ENCODE peak calls at places on chromosomes 6 and 20, in five cellular contexts. Y is K562, K is HCT116, V is GM23338, O is GM12878. G is an unnamed sample.

GRCh38 chr6:154503576-154504501 is 6.6 kb downstream of the CNKSR3 start:
- DNase-seq in Y (no peak), O (no peak), V (peak; percentile 25), K (no peak), G (no peak)

GRCh38 chr6:10791673-10792072 is 44.1 kb downstream of the TMEM14B start:
- DNase-seq in O (no peak), V (no peak), Y (no peak), K (no peak), G (no peak)

GRCh38 chr20:13250242-13250641 is 29.2 kb downstream of the ISM1 start:
- DNase-seq in O (no peak), K (no peak), V (no peak), Y (no peak), G (no peak)

GRCh38 chr20:33861458-33861857 is 50.3 kb downstream of the CHMP4B start:
- DNase-seq in K (no peak), V (no peak), O (no peak), Y (no peak), G (no peak)

GRCh38 chr20:1225263-1225728 is 548 bp upstream of the RAD21L1 start:
- DNase-seq in K (no peak), V (peak; percentile 91), O (no peak), Y (no peak), G (peak; percentile 65)

GRCh38 chr20:31790401-31790800 is 28.8 kb upstream of the MYLK2 start:
- DNase-seq in Y (no peak), V (no peak), K (no peak), O (no peak), G (no peak)

GRCh38 chr6:106528521-106528920 is 100.8 kb downstream of the RTN4IP1 start:
- DNase-seq in O (no peak), Y (no peak), V (no peak), K (no peak), G (no peak)

GRCh38 chr6:166488701-166489100 is 97.8 kb downstream of the RAMACL start:
- DNase-seq in K (no peak), V (no peak), O (no peak), Y (no peak), G (no peak)

GRCh38 chr6:108658174-108658573 is 97.5 kb downstream of the FOXO3 start:
- DNase-seq in Y (no peak), K (no peak), V (no peak), O (no peak), G (no peak)

GRCh38 chr6:3312604-3313167 is 53.9 kb downstream of the PSMG4 start:
- DNase-seq in O (no peak), V (no peak), K (no peak), Y (no peak), G (no peak)

GRCh38 chr6:3072798-3073197 is 4.5 kb downstream of the RIPK1 start:
- DNase-seq in Y (peak; percentile 26), O (no peak), K (no peak), V (no peak), G (no peak)

GRCh38 chr20:20568604-20569205 is 143.7 kb downstream of the RALGAPA2 start:
- DNase-seq in O (no peak), Y (peak; percentile 10), V (peak; percentile 70), K (no peak), G (peak; percentile 58)

GRCh38 chr20:50267041-50267865 is 76.6 kb downstream of the CEBPB start:
- DNase-seq in V (peak; percentile 71), Y (no peak), O (no peak), K (peak; percentile 67), G (peak; percentile 79)

DNA sequence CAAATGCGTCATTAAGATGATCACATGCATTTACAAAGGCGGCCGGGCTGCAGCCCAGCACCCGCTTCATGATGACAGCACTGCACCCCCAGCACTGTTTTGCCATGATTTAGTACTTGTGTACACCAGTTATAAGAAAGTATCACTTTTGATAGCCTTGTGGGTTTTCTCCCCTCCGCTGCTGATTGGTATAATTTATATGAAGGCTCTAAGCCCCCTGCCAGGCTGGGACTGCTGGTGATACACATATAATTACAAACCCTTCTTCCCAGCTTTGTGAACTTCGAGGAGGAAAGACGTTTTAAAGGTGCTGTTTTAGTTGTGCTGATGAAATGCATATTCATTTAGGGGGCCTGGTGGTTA is 246.2 kb downstream of the TAF4 start:
- DNase-seq in V (no peak), O (no peak), K (no peak), Y (no peak), G (no peak)
- TF ChIP-seq EZH2 in V (no peak), O (no peak), K (no peak), Y (no peak), G (peak; percentile 30)

DNA sequence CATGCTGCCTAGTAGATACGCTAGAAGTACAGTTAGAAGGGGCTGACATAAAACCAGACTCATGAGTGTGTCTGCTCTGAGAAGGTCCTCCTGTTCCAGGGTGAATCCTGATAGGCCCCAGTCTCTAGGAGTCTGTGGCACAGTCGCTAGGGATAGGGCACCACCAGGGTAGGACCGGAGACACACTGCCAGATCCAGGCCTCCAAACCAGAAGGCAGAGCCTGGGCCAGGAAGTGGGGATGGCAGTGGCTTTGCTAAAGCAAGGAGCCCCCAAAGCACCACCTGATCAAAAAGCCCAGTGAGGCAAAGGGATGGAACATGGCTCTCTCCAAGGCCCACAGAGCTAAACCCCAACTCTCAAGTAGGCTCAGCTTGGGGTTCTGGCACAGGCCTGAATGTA is 21.6 kb downstream of the MDGA1 start:
- DNase-seq in V (no peak), K (no peak), Y (no peak), O (no peak), G (no peak)
- TF ChIP-seq REST in V (no peak), K (no peak), Y (no peak), O (no peak), G (no peak)

GRCh38 chr20:59603727-59604608 is at the start of gene PHACTR3:
- DNase-seq in K (no peak), Y (no peak), V (peak; percentile 74), O (no peak), G (no peak)
- TF ChIP-seq EZH2 in K (no peak), Y (no peak), V (no peak), O (no peak), G (no peak)

GRCh38 chr6:111417181-111417585 is 65.8 kb downstream of the REV3L start:
- DNase-seq in O (no peak), V (no peak), K (no peak), Y (no peak), G (no peak)

GRCh38 chr6:111417946-111418345 is 65.1 kb downstream of the REV3L start:
- DNase-seq in V (no peak), O (no peak), Y (no peak), K (no peak), G (no peak)

GRCh38 chr6:111416529-111416928 is 66.5 kb downstream of the REV3L start:
- DNase-seq in O (no peak), Y (no peak), K (no peak), V (no peak), G (no peak)

GRCh38 chr6:111423055-111423633 is 59.9 kb downstream of the REV3L start:
- DNase-seq in O (no peak), Y (no peak), V (no peak), K (no peak), G (no peak)

GRCh38 chr6:111418971-111419693 is 63.9 kb downstream of the REV3L start:
- DNase-seq in O (no peak), V (no peak), Y (no peak), K (no peak), G (no peak)
- TF ChIP-seq REST in O (no peak), V (no peak), Y (no peak), K (no peak), G (no peak)